ENCODE peak calls at places on chromosomes 7 and 10, in four cellular contexts. N is progenitor cell of endocrine pancreas, I is left ventricle myocardium inferior, G is GM12878. R is an unnamed sample.

GRCh38 chr10:133461841-133462240 is 8.1 kb downstream of the SCART1 start:
- DNase-seq in N (no peak), I (no peak), G (no peak), R (no peak)

GRCh38 chr10:31147220-31147608 is 115.5 kb upstream of the ZNF438 start:
- DNase-seq in N (no peak), I (no peak), G (no peak), R (no peak)

GRCh38 chr7:36391436-36392198 is 2.0 kb downstream of the ANLN start:
- DNase-seq in N (no peak), I (no peak), G (peak), R (no peak)

GRCh38 chr7:28356619-28357018 is 55.7 kb upstream of the CREB5 start:
- DNase-seq in N (no peak), I (no peak), G (no peak), R (no peak)

GRCh38 chr7:30730996-30731395 is 20.9 kb upstream of the INMT start:
- DNase-seq in N (no peak), I (no peak), G (no peak), R (no peak)

GRCh38 chr10:129035052-129035805 is 431.8 kb upstream of the MGMT start:
- DNase-seq in N (no peak), I (no peak), G (no peak), R (no peak)

GRCh38 chr7:65438593-65438992 is 64.9 kb downstream of the ZNF92 start:
- DNase-seq in N (no peak), I (no peak), G (no peak), R (no peak)

GRCh38 chr7:37832194-37832593 is 16.2 kb upstream of the NME8 start:
- DNase-seq in N (no peak), I (peak), G (no peak), R (no peak)

GRCh38 chr7:91915401-91916067 is 25.1 kb upstream of the AKAP9 start:
- DNase-seq in N (no peak), I (no peak), G (no peak), R (no peak)

GRCh38 chr10:97416565-97416964 is 9.4 kb upstream of the PGAM1 start:
- DNase-seq in N (no peak), I (no peak), G (no peak), R (no peak)

GRCh38 chr7:98281757-98282652 is 519 bp downstream of the BRI3 start:
- DNase-seq in N (no peak), I (no peak), G (no peak), R (no peak)

GRCh38 chr7:69422473-69423102 is 175.7 kb upstream of the AUTS2 start:
- DNase-seq in N (no peak), I (no peak), G (no peak), R (no peak)

GRCh38 chr10:57657164-57657765 is 610.4 kb downstream of the IPMK start:
- DNase-seq in N (peak), I (peak), G (no peak), R (no peak)

GRCh38 chr10:117950408-117950807 is 96.3 kb downstream of the RAB11FIP2 start:
- DNase-seq in N (no peak), I (no peak), G (no peak), R (no peak)

GRCh38 chr7:70720191-70720873 is 411.6 kb upstream of the GALNT17 start:
- DNase-seq in N (no peak), I (no peak), G (no peak), R (no peak)

GRCh38 chr10:46557319-46558140 is 1.1 kb upstream of the GPRIN2 start:
- DNase-seq in N (peak), I (peak), G (no peak), R (no peak)

GRCh38 chr10:75019360-75019759 is 92.1 kb upstream of the SAMD8 start:
- DNase-seq in N (no peak), I (no peak), G (no peak), R (no peak)
- TF ChIP-seq CTCF in N (no peak), I (peak), G (peak), R (peak)

DNA sequence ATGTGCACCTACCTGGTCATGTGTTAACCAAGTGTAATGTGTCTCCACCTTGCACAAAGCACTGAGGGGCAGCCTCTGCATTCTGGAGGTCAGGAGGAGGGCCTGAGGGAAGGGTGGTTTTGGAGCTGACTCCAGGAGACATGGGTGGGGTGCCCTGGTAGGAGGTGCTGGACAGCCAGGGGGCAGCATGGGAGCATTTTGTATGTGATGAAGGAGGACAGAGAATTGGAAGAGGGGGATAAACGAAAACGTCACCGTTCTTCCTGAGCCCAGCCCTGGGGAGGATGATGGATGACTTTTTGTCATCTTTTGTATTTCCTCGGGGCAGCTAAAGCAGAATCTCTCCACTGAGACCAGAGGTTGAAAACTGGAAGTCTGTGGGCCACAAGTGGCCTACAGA is 242.3 kb downstream of the VTI1A start:
- DNase-seq in N (peak), I (peak), G (no peak), R (no peak)
- TF ChIP-seq CTCF in N (peak), I (peak), G (no peak), R (peak)

DNA sequence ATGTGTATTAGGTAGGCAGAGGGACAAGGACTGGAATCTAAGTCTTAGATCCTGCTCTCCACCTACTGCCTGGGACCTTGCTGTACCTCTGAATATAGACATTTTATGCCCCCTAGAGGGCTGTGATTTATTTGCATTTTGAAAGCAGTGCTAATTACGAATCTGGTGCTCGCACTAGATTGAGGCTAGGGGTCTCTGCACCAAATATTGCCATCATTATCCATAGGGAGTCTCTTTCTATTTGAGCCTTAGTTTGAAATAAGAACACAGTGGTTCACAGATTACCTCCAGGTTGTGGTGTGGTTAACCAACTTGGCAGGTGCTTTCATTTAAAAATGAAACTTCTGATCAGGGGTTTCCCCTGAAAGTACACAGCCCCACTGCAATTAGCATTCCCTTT is 41.8 kb downstream of the CNNM1 start:
- DNase-seq in N (no peak), I (no peak), G (no peak), R (no peak)
- TF ChIP-seq CTCF in N (peak), I (peak), G (peak), R (peak)

GRCh38 chr7:121547341-121548092 is 151.4 kb upstream of the FAM3C start:
- DNase-seq in N (no peak), I (no peak), G (no peak), R (no peak)
- TF ChIP-seq CTCF in N (peak), I (peak), G (peak), R (peak)

GRCh38 chr10:82148764-82149163 is 273.8 kb downstream of the NRG3 start:
- DNase-seq in N (no peak), I (no peak), G (no peak), R (no peak)

DNA sequence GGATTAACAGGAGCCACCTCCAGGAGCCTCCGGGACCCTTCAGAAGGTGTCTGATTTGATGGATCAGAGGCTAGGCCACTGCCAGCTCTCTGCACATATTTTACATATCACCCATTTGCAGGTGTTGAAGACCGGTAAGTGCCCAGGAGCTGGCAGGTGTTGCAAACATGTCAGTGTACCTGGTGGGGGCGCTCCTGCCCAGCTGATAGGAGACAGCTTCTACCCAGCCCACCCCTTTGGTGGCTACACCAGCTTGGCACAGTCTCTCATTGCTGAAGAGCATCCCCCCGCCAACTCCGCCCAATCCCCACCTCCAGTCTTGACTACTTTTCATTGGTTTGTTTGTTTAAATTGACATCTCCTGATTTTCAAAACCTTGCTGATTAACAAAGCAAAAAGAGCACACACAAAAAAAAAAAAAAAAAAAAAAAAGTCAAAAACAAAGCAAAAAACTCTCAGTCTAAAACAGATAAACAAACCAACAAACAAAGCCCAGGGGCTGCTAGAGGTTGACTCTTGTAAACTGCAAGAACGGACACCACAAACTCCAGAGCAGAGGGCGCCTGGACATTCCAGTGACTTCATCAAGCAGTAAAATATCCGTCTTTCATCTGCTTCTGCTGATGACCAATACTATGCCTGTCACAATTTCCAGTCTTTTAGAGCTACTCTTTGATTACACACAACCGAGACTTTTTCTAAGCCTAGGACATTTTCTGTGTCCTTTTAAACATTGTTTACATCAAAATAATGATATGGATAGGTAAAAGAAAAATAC is 275.3 kb downstream of the NRG3 start:
- DNase-seq in N (peak), I (no peak), G (no peak), R (no peak)
- TF ChIP-seq CTCF in N (peak), I (peak), G (no peak), R (peak)

GRCh38 chr10:94439275-94439861 is 37.0 kb downstream of the TBC1D12 start:
- DNase-seq in N (no peak), I (no peak), G (no peak), R (no peak)
- TF ChIP-seq CTCF in N (no peak), I (no peak), G (no peak), R (peak)